ENCODE peak calls at places on chromosomes 16 and 17, in six cellular contexts. Y is SK-MEL-5, A is bronchial epithelial cell, Z is lower lobe of right lung, B is AG08395, N is mammary epithelial cell. W is an unnamed sample.

GRCh38 chr16:81558444-81559175 is 114.0 kb downstream of the CMIP start:
- DNase-seq in Y (no peak), A (peak), Z (peak), B (no peak), N (no peak), W (peak)

GRCh38 chr16:81718637-81719036 is 60.5 kb upstream of the PLCG2 start:
- DNase-seq in Y (no peak), A (no peak), Z (no peak), B (no peak), N (no peak), W (no peak)

GRCh38 chr16:259226-259625 is 16.5 kb downstream of the RGS11 start:
- DNase-seq in Y (no peak), A (no peak), Z (no peak), B (no peak), N (no peak), W (no peak)

GRCh38 chr16:59913666-59914065 is 1179.5 kb upstream of the GOT2 start:
- DNase-seq in Y (no peak), A (no peak), Z (no peak), B (no peak), N (no peak), W (no peak)

GRCh38 chr17:39621523-39622379 is 5.0 kb upstream of the PPP1R1B start:
- DNase-seq in Y (peak), A (peak), Z (peak), B (peak), N (peak), W (peak)

GRCh38 chr17:63682441-63682840 is 17.5 kb downstream of the LIMD2 start:
- DNase-seq in Y (no peak), A (no peak), Z (no peak), B (no peak), N (no peak), W (no peak)

GRCh38 chr16:27284865-27285675 is 16.5 kb upstream of the NSMCE1 start:
- DNase-seq in Y (peak), A (no peak), Z (no peak), B (no peak), N (no peak), W (no peak)

GRCh38 chr16:85263214-85263613 is 150.9 kb upstream of the CIBAR2 start:
- DNase-seq in Y (no peak), A (no peak), Z (no peak), B (no peak), N (no peak), W (no peak)

GRCh38 chr17:29115906-29116651 is 64.1 kb downstream of the MYO18A start:
- DNase-seq in Y (peak), A (peak), Z (no peak), B (peak), N (peak), W (peak)

GRCh38 chr17:72267601-72268000 is 146.8 kb downstream of the SOX9 start:
- DNase-seq in Y (no peak), A (no peak), Z (no peak), B (no peak), N (no peak), W (no peak)

GRCh38 chr16:3012246-3012645 is 477 bp upstream of the CLDN9 start:
- DNase-seq in Y (no peak), A (no peak), Z (no peak), B (no peak), N (no peak), W (peak)

GRCh38 chr17:31068291-31068690 is 26.5 kb upstream of the NF1 start:
- DNase-seq in Y (peak), A (peak), Z (no peak), B (no peak), N (peak), W (peak)

GRCh38 chr17:32772453-32773025 is 104.4 kb downstream of the MYO1D start:
- DNase-seq in Y (no peak), A (peak), Z (no peak), B (no peak), N (peak), W (no peak)

GRCh38 chr17:42131971-42132370 is 9.4 kb downstream of the HSPB9 start:
- DNase-seq in Y (peak), A (no peak), Z (no peak), B (no peak), N (no peak), W (no peak)

GRCh38 chr17:78764871-78765270 is 17.2 kb downstream of the CYTH1 start:
- DNase-seq in Y (no peak), A (no peak), Z (no peak), B (no peak), N (no peak), W (no peak)

GRCh38 chr16:17258848-17259713 is 211.7 kb downstream of the XYLT1 start:
- DNase-seq in Y (peak), A (no peak), Z (no peak), B (no peak), N (no peak), W (peak)

GRCh38 chr17:43874293-43874692 is 27.3 kb downstream of the CD300LG start:
- DNase-seq in Y (no peak), A (no peak), Z (no peak), B (no peak), N (no peak), W (peak)

GRCh38 chr17:63753215-63753614 is 11.6 kb upstream of the STRADA start:
- DNase-seq in Y (no peak), A (no peak), Z (no peak), B (no peak), N (no peak), W (no peak)

GRCh38 chr17:16467044-16467443 is 24.9 kb downstream of the LRRC75A start:
- DNase-seq in Y (no peak), A (no peak), Z (no peak), B (no peak), N (no peak), W (no peak)

GRCh38 chr17:35259001-35259400 is 16.1 kb downstream of the SLFN5 start:
- DNase-seq in Y (no peak), A (no peak), Z (no peak), B (no peak), N (no peak), W (no peak)

GRCh38 chr16:58644765-58645487 is 15.3 kb upstream of the CNOT1 start:
- DNase-seq in Y (no peak), A (peak), Z (no peak), B (no peak), N (peak), W (no peak)

GRCh38 chr17:945672-946071 is 33.9 kb downstream of the NXN start:
- DNase-seq in Y (no peak), A (no peak), Z (no peak), B (no peak), N (no peak), W (no peak)

GRCh38 chr17:82946081-82946480 is 106.3 kb upstream of the ZNF750 start:
- DNase-seq in Y (no peak), A (no peak), Z (no peak), B (no peak), N (no peak), W (no peak)

W was measured in body of pancreas.